ENCODE peak calls at places on chromosomes 16 and 17, in five cellular contexts. U is stimulated activated CD8-positive, alpha-beta memory T cell treated with anti-CD3 and anti-CD28 coated beads, Interleukin-15, amount 100 ng/mL, for 24 hours; G is EL; W is NCI-H748 treated with DMSO at 0.1 percent for 48 hours; V is ovary. P is an unnamed sample.

GRCh38 chr17:81391964-81392908 is 3.0 kb upstream of the BAHCC1 start:
- DNase-seq in U (no peak), G (peak), W (no peak), V (peak), P (peak)

GRCh38 chr17:55271223-55271571 is 6.4 kb downstream of the HLF start:
- DNase-seq in U (no peak), G (no peak), W (no peak), V (no peak), P (no peak)

GRCh38 chr17:80781188-80781577 is 210.5 kb upstream of the CHMP6 start:
- DNase-seq in U (no peak), G (no peak), W (no peak), V (no peak), P (no peak)

GRCh38 chr17:7833011-7833794 is 814 bp upstream of the KDM6B start:
- DNase-seq in U (no peak), G (no peak), W (no peak), V (no peak), P (no peak)

GRCh38 chr16:58638148-58639036 is 8.8 kb upstream of the CNOT1 start:
- DNase-seq in U (no peak), G (peak), W (no peak), V (peak), P (peak)

GRCh38 chr16:58123896-58124600 is 5.1 kb downstream of the CFAP20 start:
- DNase-seq in U (no peak), G (no peak), W (no peak), V (no peak), P (peak)

GRCh38 chr17:16066125-16066524 is 66.5 kb downstream of the TTC19 start:
- DNase-seq in U (no peak), G (no peak), W (no peak), V (no peak), P (no peak)

GRCh38 chr16:6066601-6067000 is 969.0 kb upstream of the EEF2KMT start:
- DNase-seq in U (no peak), G (no peak), W (no peak), V (no peak), P (peak)

GRCh38 chr17:66675991-66676371 is 158.9 kb upstream of the CACNG5 start:
- DNase-seq in U (no peak), G (no peak), W (no peak), V (no peak), P (no peak)

GRCh38 chr16:27748868-27749546 is 199.1 kb downstream of the KATNIP start:
- DNase-seq in U (no peak), G (peak), W (no peak), V (no peak), P (peak)

GRCh38 chr16:3158498-3159314 is 23.9 kb downstream of the ZNF213 start:
- DNase-seq in U (peak), G (peak), W (peak), V (peak), P (peak)

GRCh38 chr16:19289805-19290490 is 4.4 kb downstream of the CLEC19A start:
- DNase-seq in U (no peak), G (no peak), W (no peak), V (no peak), P (peak)

GRCh38 chr17:45236002-45236606 is 14.4 kb downstream of the FMNL1 start:
- DNase-seq in U (no peak), G (no peak), W (no peak), V (no peak), P (no peak)